ENCODE peak calls at places on chromosome 1, in five cellular contexts. V is substantia nigra, F is Karpas-422, X is activated T-cell treated with anti-CD3 and anti-CD28 coated beads for 24 hours, Q is T-cell. G is an unnamed sample.

GRCh38 chr1:170932236-170932635 is 3.1 kb upstream of the MROH9 start:
- DNase-seq in X (no peak), V (no peak), Q (no peak), F (peak), G (no peak)

GRCh38 chr1:223714849-223715709 is 2.7 kb downstream of the CAPN2 start:
- DNase-seq in V (no peak), Q (no peak), X (no peak), F (no peak), G (no peak)

GRCh38 chr1:179742717-179743678 is at the start of gene FAM163A:
- DNase-seq in X (no peak), Q (no peak), F (no peak), V (no peak), G (no peak)

GRCh38 chr1:43267818-43268425 is 1.9 kb upstream of the TMEM125 start:
- DNase-seq in Q (no peak), X (no peak), F (no peak), V (no peak), G (no peak)

GRCh38 chr1:10694274-10694632 is 102.2 kb downstream of the CASZ1 start:
- DNase-seq in Q (peak), V (no peak), X (no peak), F (peak), G (peak)

GRCh38 chr1:78145105-78145580 is 99.4 kb downstream of the GIPC2 start:
- DNase-seq in X (peak), Q (peak), V (peak), F (peak), G (peak)

GRCh38 chr1:170567214-170567613 is 35.2 kb downstream of the GORAB start:
- DNase-seq in X (no peak), Q (no peak), F (no peak), V (no peak), G (no peak)

GRCh38 chr1:226108935-226109828 is 46.7 kb downstream of the H3-3A start:
- DNase-seq in F (no peak), V (no peak), Q (no peak), X (no peak), G (no peak)

GRCh38 chr1:111833334-111833733 is 77.6 kb downstream of the DDX20 start:
- DNase-seq in V (no peak), Q (no peak), X (no peak), F (no peak), G (no peak)

G was measured in effector CD4-positive, alpha-beta T cell.